ENCODE peak calls at places on chromosomes 7 and 10, in eight cellular contexts. One of them, this sample, is unnamed.

GRCh38 chr7:46360255-46360654 is 439.2 kb upstream of the IGFBP3 start:
- DNase-seq in mammary epithelial cell: no peak
- DNase-seq in endothelial cell: no peak
- DNase-seq in ecto neural progenitor cell: no peak
- DNase-seq in CD8-positive, alpha-beta T cell: no peak
- DNase-seq in activated CD8-positive, alpha-beta memory T cell treated with anti-CD3 and anti-CD28 coated beads, Interleukin-2, amount 50 U/mL, for 48 hours: no peak
- DNase-seq in thoracic aorta: no peak
- DNase-seq in nucleus accumbens: no peak
- DNase-seq in this sample: no peak

GRCh38 chr10:78756604-78757442 is 311.9 kb upstream of the ZMIZ1 start:
- DNase-seq in activated CD8-positive, alpha-beta memory T cell treated with anti-CD3 and anti-CD28 coated beads, Interleukin-2, amount 50 U/mL, for 48 hours: no peak
- DNase-seq in thoracic aorta: peak; percentile 65
- DNase-seq in endothelial cell: peak; percentile 52
- DNase-seq in nucleus accumbens: peak; percentile 53
- DNase-seq in ecto neural progenitor cell: no peak
- DNase-seq in mammary epithelial cell: peak; percentile 97
- DNase-seq in CD8-positive, alpha-beta T cell: no peak
- DNase-seq in this sample: no peak

GRCh38 chr10:30985552-30985951 is 46.1 kb downstream of the ZNF438 start:
- DNase-seq in mammary epithelial cell: peak; percentile 72
- DNase-seq in activated CD8-positive, alpha-beta memory T cell treated with anti-CD3 and anti-CD28 coated beads, Interleukin-2, amount 50 U/mL, for 48 hours: no peak
- DNase-seq in endothelial cell: no peak
- DNase-seq in thoracic aorta: no peak
- DNase-seq in CD8-positive, alpha-beta T cell: no peak
- DNase-seq in nucleus accumbens: no peak
- DNase-seq in ecto neural progenitor cell: no peak
- DNase-seq in this sample: no peak

GRCh38 chr10:78630944-78631838 is 437.6 kb upstream of the ZMIZ1 start:
- DNase-seq in mammary epithelial cell: no peak
- DNase-seq in ecto neural progenitor cell: peak; percentile 22
- DNase-seq in endothelial cell: no peak
- DNase-seq in activated CD8-positive, alpha-beta memory T cell treated with anti-CD3 and anti-CD28 coated beads, Interleukin-2, amount 50 U/mL, for 48 hours: no peak
- DNase-seq in thoracic aorta: no peak
- DNase-seq in CD8-positive, alpha-beta T cell: no peak
- DNase-seq in nucleus accumbens: no peak
- DNase-seq in this sample: no peak

GRCh38 chr7:98423043-98423442 is 22.2 kb upstream of the BAIAP2L1 start:
- DNase-seq in mammary epithelial cell: peak; percentile 9
- DNase-seq in activated CD8-positive, alpha-beta memory T cell treated with anti-CD3 and anti-CD28 coated beads, Interleukin-2, amount 50 U/mL, for 48 hours: no peak
- DNase-seq in ecto neural progenitor cell: no peak
- DNase-seq in CD8-positive, alpha-beta T cell: no peak
- DNase-seq in nucleus accumbens: no peak
- DNase-seq in thoracic aorta: no peak
- DNase-seq in endothelial cell: no peak
- DNase-seq in this sample: no peak

GRCh38 chr10:117543999-117544728 is 1.6 kb downstream of the EMX2 start:
- DNase-seq in endothelial cell: no peak
- DNase-seq in activated CD8-positive, alpha-beta memory T cell treated with anti-CD3 and anti-CD28 coated beads, Interleukin-2, amount 50 U/mL, for 48 hours: no peak
- DNase-seq in thoracic aorta: no peak
- DNase-seq in ecto neural progenitor cell: peak; percentile 61
- DNase-seq in CD8-positive, alpha-beta T cell: no peak
- DNase-seq in mammary epithelial cell: no peak
- DNase-seq in nucleus accumbens: no peak
- DNase-seq in this sample: no peak

GRCh38 chr10:112517381-112517976 is 70.5 kb downstream of the VTI1A start:
- DNase-seq in endothelial cell: no peak
- DNase-seq in activated CD8-positive, alpha-beta memory T cell treated with anti-CD3 and anti-CD28 coated beads, Interleukin-2, amount 50 U/mL, for 48 hours: no peak
- DNase-seq in mammary epithelial cell: peak; percentile 13
- DNase-seq in thoracic aorta: no peak
- DNase-seq in CD8-positive, alpha-beta T cell: no peak
- DNase-seq in ecto neural progenitor cell: no peak
- DNase-seq in nucleus accumbens: no peak
- DNase-seq in this sample: no peak

GRCh38 chr7:100483728-100484635 is at the start of gene NYAP1:
- DNase-seq in activated CD8-positive, alpha-beta memory T cell treated with anti-CD3 and anti-CD28 coated beads, Interleukin-2, amount 50 U/mL, for 48 hours: no peak
- DNase-seq in CD8-positive, alpha-beta T cell: peak; percentile 62
- DNase-seq in endothelial cell: no peak
- DNase-seq in nucleus accumbens: peak; percentile 65
- DNase-seq in mammary epithelial cell: no peak
- DNase-seq in ecto neural progenitor cell: no peak
- DNase-seq in thoracic aorta: no peak
- DNase-seq in this sample: no peak

GRCh38 chr10:87547734-87548311 is 43.1 kb downstream of the MINPP1 start:
- DNase-seq in ecto neural progenitor cell: no peak
- DNase-seq in mammary epithelial cell: peak; percentile 23
- DNase-seq in endothelial cell: no peak
- DNase-seq in activated CD8-positive, alpha-beta memory T cell treated with anti-CD3 and anti-CD28 coated beads, Interleukin-2, amount 50 U/mL, for 48 hours: no peak
- DNase-seq in CD8-positive, alpha-beta T cell: no peak
- DNase-seq in thoracic aorta: no peak
- DNase-seq in nucleus accumbens: no peak
- DNase-seq in this sample: no peak

GRCh38 chr7:80999771-81000170 is 80.9 kb upstream of the SEMA3C start:
- DNase-seq in CD8-positive, alpha-beta T cell: no peak
- DNase-seq in activated CD8-positive, alpha-beta memory T cell treated with anti-CD3 and anti-CD28 coated beads, Interleukin-2, amount 50 U/mL, for 48 hours: no peak
- DNase-seq in thoracic aorta: no peak
- DNase-seq in endothelial cell: no peak
- DNase-seq in mammary epithelial cell: no peak
- DNase-seq in nucleus accumbens: no peak
- DNase-seq in ecto neural progenitor cell: no peak
- DNase-seq in this sample: no peak

GRCh38 chr7:75688200-75689136 is 50.3 kb downstream of the HIP1 start:
- DNase-seq in nucleus accumbens: peak; percentile 69
- DNase-seq in ecto neural progenitor cell: no peak
- DNase-seq in activated CD8-positive, alpha-beta memory T cell treated with anti-CD3 and anti-CD28 coated beads, Interleukin-2, amount 50 U/mL, for 48 hours: no peak
- DNase-seq in thoracic aorta: no peak
- DNase-seq in mammary epithelial cell: no peak
- DNase-seq in endothelial cell: no peak
- DNase-seq in CD8-positive, alpha-beta T cell: no peak
- DNase-seq in this sample: no peak

GRCh38 chr10:61752111-61753011 is 89.6 kb downstream of the CABCOCO1 start:
- DNase-seq in ecto neural progenitor cell: no peak
- DNase-seq in CD8-positive, alpha-beta T cell: no peak
- DNase-seq in activated CD8-positive, alpha-beta memory T cell treated with anti-CD3 and anti-CD28 coated beads, Interleukin-2, amount 50 U/mL, for 48 hours: no peak
- DNase-seq in nucleus accumbens: no peak
- DNase-seq in mammary epithelial cell: peak; percentile 70
- DNase-seq in thoracic aorta: no peak
- DNase-seq in endothelial cell: no peak
- DNase-seq in this sample: no peak

GRCh38 chr7:132490474-132490873 is 85.8 kb downstream of the PLXNA4 start:
- DNase-seq in activated CD8-positive, alpha-beta memory T cell treated with anti-CD3 and anti-CD28 coated beads, Interleukin-2, amount 50 U/mL, for 48 hours: no peak
- DNase-seq in CD8-positive, alpha-beta T cell: no peak
- DNase-seq in thoracic aorta: no peak
- DNase-seq in nucleus accumbens: no peak
- DNase-seq in endothelial cell: no peak
- DNase-seq in mammary epithelial cell: no peak
- DNase-seq in ecto neural progenitor cell: no peak
- DNase-seq in this sample: no peak

GRCh38 chr10:109891105-109891504 is 32.2 kb downstream of the XPNPEP1 start:
- DNase-seq in activated CD8-positive, alpha-beta memory T cell treated with anti-CD3 and anti-CD28 coated beads, Interleukin-2, amount 50 U/mL, for 48 hours: no peak
- DNase-seq in thoracic aorta: no peak
- DNase-seq in nucleus accumbens: no peak
- DNase-seq in endothelial cell: no peak
- DNase-seq in CD8-positive, alpha-beta T cell: no peak
- DNase-seq in ecto neural progenitor cell: no peak
- DNase-seq in mammary epithelial cell: peak; percentile 46
- DNase-seq in this sample: no peak

GRCh38 chr10:112834661-112835060 is 115.4 kb upstream of the TCF7L2 start:
- DNase-seq in activated CD8-positive, alpha-beta memory T cell treated with anti-CD3 and anti-CD28 coated beads, Interleukin-2, amount 50 U/mL, for 48 hours: no peak
- DNase-seq in CD8-positive, alpha-beta T cell: no peak
- DNase-seq in ecto neural progenitor cell: no peak
- DNase-seq in mammary epithelial cell: no peak
- DNase-seq in endothelial cell: no peak
- DNase-seq in thoracic aorta: no peak
- DNase-seq in nucleus accumbens: no peak
- DNase-seq in this sample: no peak

GRCh38 chr10:49115796-49116508 is 630 bp upstream of the VSTM4 start:
- DNase-seq in mammary epithelial cell: no peak
- DNase-seq in activated CD8-positive, alpha-beta memory T cell treated with anti-CD3 and anti-CD28 coated beads, Interleukin-2, amount 50 U/mL, for 48 hours: peak; percentile 50
- DNase-seq in nucleus accumbens: no peak
- DNase-seq in endothelial cell: no peak
- DNase-seq in CD8-positive, alpha-beta T cell: no peak
- DNase-seq in ecto neural progenitor cell: peak; percentile 41
- DNase-seq in thoracic aorta: no peak
- DNase-seq in this sample: no peak

GRCh38 chr10:17582015-17582414 is 35.2 kb downstream of the HACD1 start:
- DNase-seq in CD8-positive, alpha-beta T cell: no peak
- DNase-seq in thoracic aorta: no peak
- DNase-seq in ecto neural progenitor cell: no peak
- DNase-seq in mammary epithelial cell: no peak
- DNase-seq in activated CD8-positive, alpha-beta memory T cell treated with anti-CD3 and anti-CD28 coated beads, Interleukin-2, amount 50 U/mL, for 48 hours: no peak
- DNase-seq in nucleus accumbens: no peak
- DNase-seq in endothelial cell: no peak
- DNase-seq in this sample: no peak

GRCh38 chr7:50416509-50417299 is 33.4 kb downstream of the FIGNL1 start:
- DNase-seq in nucleus accumbens: no peak
- DNase-seq in ecto neural progenitor cell: peak; percentile 38
- DNase-seq in thoracic aorta: no peak
- DNase-seq in endothelial cell: no peak
- DNase-seq in mammary epithelial cell: no peak
- DNase-seq in CD8-positive, alpha-beta T cell: no peak
- DNase-seq in activated CD8-positive, alpha-beta memory T cell treated with anti-CD3 and anti-CD28 coated beads, Interleukin-2, amount 50 U/mL, for 48 hours: no peak
- DNase-seq in this sample: no peak

GRCh38 chr10:131514454-131514853 is 202.9 kb upstream of the TCERG1L start:
- DNase-seq in activated CD8-positive, alpha-beta memory T cell treated with anti-CD3 and anti-CD28 coated beads, Interleukin-2, amount 50 U/mL, for 48 hours: no peak
- DNase-seq in endothelial cell: no peak
- DNase-seq in nucleus accumbens: no peak
- DNase-seq in CD8-positive, alpha-beta T cell: no peak
- DNase-seq in ecto neural progenitor cell: peak; percentile 69
- DNase-seq in mammary epithelial cell: no peak
- DNase-seq in thoracic aorta: no peak
- DNase-seq in this sample: no peak